ENCODE peak calls at places on chromosomes 2 and 18, in six cellular contexts. One of them, this sample, is unnamed. For H3K4me1, the result is how much of the 10 kb centered on the place peaks cover.

GRCh38 chr2:154439156-154439555 is 259.3 kb upstream of the KCNJ3 start:
- DNase-seq in thoracic aorta: no peak
- DNase-seq in adrenal gland: no peak
- DNase-seq in PC-3: peak
- DNase-seq in OCI-LY7: no peak
- DNase-seq in Karpas-422: no peak
- DNase-seq in this sample: no peak

GRCh38 chr2:216694201-216694825 is 1.0 kb downstream of the IGFBP5 start:
- DNase-seq in thoracic aorta: no peak
- DNase-seq in adrenal gland: peak
- DNase-seq in PC-3: peak
- DNase-seq in OCI-LY7: no peak
- DNase-seq in Karpas-422: no peak
- DNase-seq in this sample: no peak

GRCh38 chr2:144712277-144712944 is 192.5 kb upstream of the ZEB2 start:
- DNase-seq in thoracic aorta: no peak
- DNase-seq in adrenal gland: no peak
- DNase-seq in PC-3: no peak
- DNase-seq in OCI-LY7: no peak
- DNase-seq in Karpas-422: no peak
- DNase-seq in this sample: no peak

GRCh38 chr2:227248876-227249275 is 76.2 kb upstream of the MFF start:
- DNase-seq in thoracic aorta: no peak
- DNase-seq in adrenal gland: no peak
- DNase-seq in PC-3: no peak
- DNase-seq in OCI-LY7: no peak
- DNase-seq in Karpas-422: no peak
- DNase-seq in this sample: no peak

GRCh38 chr2:182506606-182507005 is 79.8 kb upstream of the PDE1A start:
- DNase-seq in thoracic aorta: no peak
- DNase-seq in adrenal gland: peak
- DNase-seq in PC-3: no peak
- DNase-seq in OCI-LY7: no peak
- DNase-seq in Karpas-422: no peak
- DNase-seq in this sample: peak

GRCh38 chr2:97730245-97730644 is 16.9 kb downstream of the ZAP70 start:
- DNase-seq in thoracic aorta: no peak
- DNase-seq in adrenal gland: no peak
- DNase-seq in PC-3: peak
- DNase-seq in OCI-LY7: no peak
- DNase-seq in Karpas-422: no peak
- DNase-seq in this sample: peak

GRCh38 chr2:9631484-9631819 is 655 bp upstream of the YWHAQ start:
- DNase-seq in thoracic aorta: no peak
- DNase-seq in adrenal gland: no peak
- DNase-seq in PC-3: no peak
- DNase-seq in OCI-LY7: no peak
- DNase-seq in Karpas-422: no peak
- DNase-seq in this sample: no peak

GRCh38 chr2:18062892-18063291 is 184.4 kb downstream of the KCNS3 start:
- DNase-seq in thoracic aorta: no peak
- DNase-seq in adrenal gland: no peak
- DNase-seq in PC-3: no peak
- DNase-seq in OCI-LY7: no peak
- DNase-seq in Karpas-422: no peak
- DNase-seq in this sample: no peak

GRCh38 chr18:31954349-31954748 is 11.4 kb upstream of the TRAPPC8 start:
- DNase-seq in thoracic aorta: no peak
- DNase-seq in adrenal gland: peak
- DNase-seq in PC-3: peak
- DNase-seq in OCI-LY7: no peak
- DNase-seq in Karpas-422: no peak
- DNase-seq in this sample: no peak

GRCh38 chr2:235078914-235079472 is 127.2 kb downstream of the SH3BP4 start:
- DNase-seq in thoracic aorta: no peak
- DNase-seq in adrenal gland: no peak
- DNase-seq in PC-3: no peak
- DNase-seq in OCI-LY7: no peak
- DNase-seq in Karpas-422: no peak
- DNase-seq in this sample: no peak

GRCh38 chr2:223488814-223489213 is 113.3 kb downstream of the SCG2 start:
- DNase-seq in thoracic aorta: no peak
- DNase-seq in adrenal gland: peak
- DNase-seq in PC-3: no peak
- DNase-seq in OCI-LY7: no peak
- DNase-seq in Karpas-422: no peak
- DNase-seq in this sample: peak

GRCh38 chr2:45836740-45837139 is 185.3 kb downstream of the PRKCE start:
- DNase-seq in thoracic aorta: no peak
- DNase-seq in adrenal gland: no peak
- DNase-seq in PC-3: no peak
- DNase-seq in OCI-LY7: peak
- DNase-seq in Karpas-422: peak
- DNase-seq in this sample: no peak

GRCh38 chr2:11907178-11907577 is 160.7 kb downstream of the LPIN1 start:
- DNase-seq in thoracic aorta: no peak
- DNase-seq in adrenal gland: no peak
- DNase-seq in PC-3: no peak
- DNase-seq in OCI-LY7: peak
- DNase-seq in Karpas-422: no peak
- DNase-seq in this sample: no peak

GRCh38 chr18:21742323-21742687 is 1.7 kb downstream of the MIB1 start:
- DNase-seq in thoracic aorta: no peak
- DNase-seq in adrenal gland: no peak
- DNase-seq in PC-3: peak
- DNase-seq in OCI-LY7: peak
- DNase-seq in Karpas-422: no peak
- DNase-seq in this sample: peak
- H3K4me1 ChIP-seq in thoracic aorta: under half
- H3K4me1 ChIP-seq in adrenal gland: under half
- H3K4me1 ChIP-seq in PC-3: under half
- H3K4me1 ChIP-seq in OCI-LY7: half or more
- H3K4me1 ChIP-seq in Karpas-422: half or more
- H3K4me1 ChIP-seq in this sample: under half

DNA sequence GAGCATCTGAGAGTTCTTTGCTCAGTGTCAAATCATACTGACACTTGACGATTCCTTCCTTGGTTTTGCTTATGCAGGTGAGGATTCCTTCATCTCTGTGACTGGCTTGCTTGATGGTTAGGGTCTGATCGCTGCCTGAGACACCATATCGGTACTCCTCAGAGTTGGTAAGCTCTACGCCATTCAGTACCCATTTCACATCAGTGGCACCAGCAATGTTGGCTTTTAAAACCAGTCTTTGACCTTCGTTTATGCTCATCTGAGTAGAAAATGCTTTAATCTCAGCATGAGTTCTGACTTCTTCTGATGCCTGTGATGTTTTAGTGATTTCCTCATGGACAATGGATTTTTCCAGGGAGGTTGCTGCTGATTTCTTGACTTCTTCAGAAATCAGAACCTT is 48.4 kb downstream of the PLEKHA3 start:
- DNase-seq in thoracic aorta: no peak
- DNase-seq in adrenal gland: no peak
- DNase-seq in PC-3: no peak
- DNase-seq in OCI-LY7: no peak
- DNase-seq in Karpas-422: no peak
- DNase-seq in this sample: no peak
- H3K4me1 ChIP-seq in thoracic aorta: under half
- H3K4me1 ChIP-seq in adrenal gland: under half
- H3K4me1 ChIP-seq in PC-3: under half
- H3K4me1 ChIP-seq in OCI-LY7: under half
- H3K4me1 ChIP-seq in Karpas-422: under half
- H3K4me1 ChIP-seq in this sample: under half

GRCh38 chr2:20687260-20687772 is 20.4 kb downstream of the GDF7 start:
- DNase-seq in thoracic aorta: no peak
- DNase-seq in adrenal gland: no peak
- DNase-seq in PC-3: no peak
- DNase-seq in OCI-LY7: no peak
- DNase-seq in Karpas-422: no peak
- DNase-seq in this sample: no peak
- H3K4me1 ChIP-seq in thoracic aorta: under half
- H3K4me1 ChIP-seq in adrenal gland: under half
- H3K4me1 ChIP-seq in PC-3: under half
- H3K4me1 ChIP-seq in OCI-LY7: under half
- H3K4me1 ChIP-seq in Karpas-422: under half
- H3K4me1 ChIP-seq in this sample: under half

GRCh38 chr18:63303562-63303961 is 16.0 kb downstream of the BCL2 start:
- DNase-seq in thoracic aorta: no peak
- DNase-seq in adrenal gland: no peak
- DNase-seq in PC-3: no peak
- DNase-seq in OCI-LY7: no peak
- DNase-seq in Karpas-422: no peak
- DNase-seq in this sample: no peak

GRCh38 chr18:63309422-63309821 is 10.1 kb downstream of the BCL2 start:
- DNase-seq in thoracic aorta: no peak
- DNase-seq in adrenal gland: no peak
- DNase-seq in PC-3: no peak
- DNase-seq in OCI-LY7: no peak
- DNase-seq in Karpas-422: peak
- DNase-seq in this sample: no peak

GRCh38 chr18:63307555-63308200 is 11.9 kb downstream of the BCL2 start:
- DNase-seq in thoracic aorta: no peak
- DNase-seq in adrenal gland: no peak
- DNase-seq in PC-3: no peak
- DNase-seq in OCI-LY7: no peak
- DNase-seq in Karpas-422: peak
- DNase-seq in this sample: no peak

GRCh38 chr18:63306249-63306648 is 13.3 kb downstream of the BCL2 start:
- DNase-seq in thoracic aorta: no peak
- DNase-seq in adrenal gland: no peak
- DNase-seq in PC-3: no peak
- DNase-seq in OCI-LY7: no peak
- DNase-seq in Karpas-422: no peak
- DNase-seq in this sample: no peak

GRCh38 chr18:63306819-63307554 is 12.6 kb downstream of the BCL2 start:
- DNase-seq in thoracic aorta: no peak
- DNase-seq in adrenal gland: no peak
- DNase-seq in PC-3: no peak
- DNase-seq in OCI-LY7: no peak
- DNase-seq in Karpas-422: no peak
- DNase-seq in this sample: no peak
- H3K4me1 ChIP-seq in thoracic aorta: under half
- H3K4me1 ChIP-seq in adrenal gland: under half
- H3K4me1 ChIP-seq in PC-3: under half
- H3K4me1 ChIP-seq in OCI-LY7: under half
- H3K4me1 ChIP-seq in Karpas-422: half or more
- H3K4me1 ChIP-seq in this sample: under half

This sample was measured in foreskin keratinocyte.